ENCODE peak calls at places on chromosomes 3 and 15, in six cellular contexts. L is mammary epithelial cell, B is AG04449, P is GM12865, X is mesendoderm, S is AG10803. W is an unnamed sample.

GRCh38 chr3:188948658-188949400 is 222.9 kb upstream of the TPRG1 start:
- DNase-seq in S (peak), L (peak), B (peak), X (peak), P (no peak), W (peak)

GRCh38 chr3:106256249-106256957 is 387.6 kb upstream of the CBLB start:
- DNase-seq in B (no peak), L (no peak), P (peak), S (no peak), X (no peak), W (no peak)

GRCh38 chr15:81948751-81949150 is 97.1 kb downstream of the MEX3B start:
- DNase-seq in L (no peak), X (no peak), S (no peak), P (peak), B (no peak), W (no peak)

GRCh38 chr3:135145581-135145980 is 350.5 kb downstream of the EPHB1 start:
- DNase-seq in L (no peak), S (peak), P (no peak), X (no peak), B (no peak), W (no peak)

GRCh38 chr3:166283856-166284255 is 446.6 kb upstream of the BCHE start:
- DNase-seq in S (peak), L (peak), B (peak), P (no peak), X (no peak), W (peak)

GRCh38 chr3:4750306-4751056 is 228.8 kb upstream of the BHLHE40 start:
- DNase-seq in B (no peak), L (peak), P (peak), S (peak), X (peak), W (peak)

GRCh38 chr15:29014493-29014892 is 128.7 kb downstream of the APBA2 start:
- DNase-seq in S (no peak), P (no peak), X (no peak), L (no peak), B (no peak), W (no peak)

GRCh38 chr3:197186887-197187588 is 111.4 kb downstream of the DLG1 start:
- DNase-seq in S (peak), B (no peak), L (peak), X (peak), P (peak), W (peak)

GRCh38 chr3:54986294-54986693 is 58.4 kb upstream of the LRTM1 start:
- DNase-seq in P (no peak), S (no peak), B (no peak), X (no peak), L (peak), W (no peak)

GRCh38 chr3:154151969-154152368 is 30.8 kb downstream of the ARHGEF26 start:
- DNase-seq in S (peak), X (no peak), L (peak), P (no peak), B (peak), W (peak)

GRCh38 chr15:31255176-31255510 is 71.5 kb upstream of the KLF13 start:
- DNase-seq in S (no peak), B (no peak), P (no peak), X (no peak), L (no peak), W (no peak)

GRCh38 chr15:43070249-43070648 is 35.6 kb downstream of the UBR1 start:
- DNase-seq in L (no peak), X (no peak), P (no peak), S (no peak), B (no peak), W (no peak)

GRCh38 chr3:194872669-194872977 is 186.9 kb downstream of the FAM43A start:
- DNase-seq in P (no peak), L (peak), S (peak), X (peak), B (peak), W (peak)

GRCh38 chr3:46849098-46849631 is 14.1 kb downstream of the MYL3 start:
- DNase-seq in B (no peak), X (no peak), P (no peak), S (no peak), L (no peak), W (no peak)

GRCh38 chr3:122576174-122576940 is 1.1 kb upstream of the PARP15 start:
- DNase-seq in L (no peak), S (no peak), X (no peak), B (no peak), P (peak), W (no peak)

DNA sequence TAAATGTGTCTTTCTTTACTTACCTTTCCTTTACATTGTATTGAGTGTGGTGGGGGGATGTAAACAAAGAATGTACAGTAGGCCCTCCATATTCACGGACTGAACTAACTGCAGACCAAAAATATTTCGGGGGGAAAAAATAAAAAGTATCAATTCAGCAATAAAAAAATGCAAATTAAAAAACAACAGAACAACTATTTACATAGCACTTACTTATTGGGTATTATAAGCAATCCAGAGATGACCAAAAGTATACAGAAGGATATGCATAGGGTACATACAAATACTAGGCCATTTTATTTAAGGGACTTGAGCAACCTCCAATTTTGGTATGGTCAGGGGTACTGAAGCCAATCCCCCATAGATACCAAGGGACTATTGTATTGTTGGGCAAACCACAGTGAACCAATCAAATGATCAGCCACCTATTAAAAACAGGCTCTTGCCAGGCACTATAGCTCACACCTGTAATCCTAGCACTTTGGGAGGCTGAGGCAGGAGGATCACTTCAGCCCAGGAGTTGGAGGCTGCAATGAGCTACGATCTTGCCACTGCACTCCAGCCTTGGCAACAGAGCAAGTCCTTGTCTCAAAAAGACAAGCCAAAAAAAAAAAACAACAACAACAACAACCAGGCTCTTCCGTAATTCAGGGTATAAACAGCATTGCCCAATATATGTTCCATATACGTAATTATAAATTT is 1.8 kb downstream of the VPS13C start:
- DNase-seq in P (no peak), S (no peak), L (no peak), X (no peak), B (no peak), W (no peak)
- H3K4me3 ChIP-seq in P (peak), S (no peak), L (no peak), X (no peak), B (no peak), W (no peak)

GRCh38 chr15:49721091-49721490 is 100.2 kb downstream of the DTWD1 start:
- DNase-seq in S (peak), P (no peak), L (no peak), B (no peak), X (no peak), W (no peak)

GRCh38 chr15:49715701-49716100 is 94.9 kb downstream of the DTWD1 start:
- DNase-seq in P (no peak), S (no peak), B (no peak), L (no peak), X (no peak), W (no peak)

GRCh38 chr15:49718234-49718633 is 97.4 kb downstream of the DTWD1 start:
- DNase-seq in X (no peak), S (peak), B (peak), P (no peak), L (no peak), W (peak)

GRCh38 chr15:49720221-49720620 is 99.4 kb downstream of the DTWD1 start:
- DNase-seq in S (peak), L (no peak), P (no peak), B (no peak), X (no peak), W (no peak)

GRCh38 chr15:49718846-49719245 is 98.0 kb downstream of the DTWD1 start:
- DNase-seq in B (no peak), X (no peak), P (no peak), L (no peak), S (no peak), W (no peak)
- H3K4me3 ChIP-seq in B (no peak), X (no peak), P (no peak), L (no peak), S (no peak), W (no peak)

GRCh38 chr3:158110658-158111018 is 749 bp downstream of the RSRC1 start:
- DNase-seq in S (no peak), P (no peak), L (no peak), X (no peak), B (no peak), W (no peak)

GRCh38 chr3:158109295-158109803 is 540 bp upstream of the RSRC1 start:
- DNase-seq in L (no peak), B (no peak), S (peak), P (no peak), X (no peak), W (no peak)

GRCh38 chr3:158108596-158108995 is 1.3 kb upstream of the RSRC1 start:
- DNase-seq in B (no peak), P (no peak), S (peak), L (no peak), X (no peak), W (no peak)

GRCh38 chr3:158109804-158110657 is at the start of gene RSRC1:
- DNase-seq in B (peak), P (peak), L (peak), S (peak), X (peak), W (peak)

GRCh38 chr3:158111861-158112260 is 2.0 kb downstream of the RSRC1 start:
- DNase-seq in P (no peak), S (no peak), L (no peak), B (no peak), X (no peak), W (peak)
- H3K4me3 ChIP-seq in P (no peak), S (no peak), L (no peak), B (no peak), X (no peak), W (no peak)

GRCh38 chr15:26773485-26773877 is 615 bp upstream of the GABRB3 start:
- DNase-seq in P (no peak), X (peak), L (no peak), B (no peak), S (no peak), W (no peak)

GRCh38 chr15:26771168-26771916 is 1.5 kb downstream of the GABRB3 start:
- DNase-seq in P (no peak), L (no peak), S (no peak), B (no peak), X (peak), W (peak)

GRCh38 chr15:26771917-26772587 is 814 bp downstream of the GABRB3 start:
- DNase-seq in X (no peak), B (no peak), S (no peak), L (no peak), P (no peak), W (no peak)

GRCh38 chr15:26772588-26773484 is at the start of gene GABRB3:
- DNase-seq in P (no peak), B (no peak), L (no peak), X (peak), S (peak), W (peak)

DNA sequence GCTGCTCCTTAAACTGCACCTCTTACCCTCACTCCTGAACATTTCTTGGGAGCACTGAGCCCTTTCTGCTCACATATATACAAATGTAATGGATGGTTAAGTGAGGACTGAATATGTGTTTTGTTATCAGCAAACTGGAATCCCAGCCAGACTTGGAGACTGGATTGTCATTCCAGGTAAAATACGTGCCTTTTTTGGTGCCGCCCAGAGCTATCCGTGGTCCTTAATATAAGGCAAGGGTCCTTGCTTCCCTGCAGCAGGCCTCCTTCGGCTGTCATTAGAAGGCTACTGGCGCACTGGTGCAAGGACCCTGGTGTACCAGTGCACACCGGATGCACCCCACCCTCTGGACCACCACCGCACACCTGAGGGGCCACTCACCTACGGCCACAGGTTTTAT is 1.1 kb upstream of the GABRB3 start:
- DNase-seq in S (no peak), P (no peak), X (peak), L (no peak), B (no peak), W (no peak)
- H3K4me3 ChIP-seq in S (no peak), P (no peak), X (peak), L (no peak), B (no peak), W (no peak)

DNA sequence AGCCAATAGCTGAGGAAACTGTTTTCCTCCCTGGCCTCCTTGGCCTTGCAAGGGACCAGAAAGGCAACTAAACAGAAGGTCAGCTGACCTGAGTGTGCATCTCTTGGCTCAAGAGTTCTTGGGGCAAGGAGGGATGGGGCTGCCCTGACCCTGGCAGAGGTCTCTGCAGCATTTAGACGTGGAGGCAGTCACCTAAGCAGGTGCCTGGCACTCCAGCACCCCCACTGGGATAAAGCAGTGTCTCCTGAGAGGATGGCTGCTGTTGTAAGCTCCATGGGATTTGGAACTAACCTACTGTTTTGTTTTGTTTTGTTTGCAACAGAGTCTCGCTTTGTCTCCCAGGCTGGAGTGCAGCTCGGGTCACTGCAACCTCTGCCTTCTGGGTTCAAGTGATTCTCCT is 185.2 kb downstream of the TBC1D2B start:
- DNase-seq in L (no peak), S (no peak), B (no peak), P (no peak), X (no peak), W (no peak)
- H3K4me3 ChIP-seq in L (no peak), S (no peak), B (no peak), P (no peak), X (no peak), W (no peak)

DNA sequence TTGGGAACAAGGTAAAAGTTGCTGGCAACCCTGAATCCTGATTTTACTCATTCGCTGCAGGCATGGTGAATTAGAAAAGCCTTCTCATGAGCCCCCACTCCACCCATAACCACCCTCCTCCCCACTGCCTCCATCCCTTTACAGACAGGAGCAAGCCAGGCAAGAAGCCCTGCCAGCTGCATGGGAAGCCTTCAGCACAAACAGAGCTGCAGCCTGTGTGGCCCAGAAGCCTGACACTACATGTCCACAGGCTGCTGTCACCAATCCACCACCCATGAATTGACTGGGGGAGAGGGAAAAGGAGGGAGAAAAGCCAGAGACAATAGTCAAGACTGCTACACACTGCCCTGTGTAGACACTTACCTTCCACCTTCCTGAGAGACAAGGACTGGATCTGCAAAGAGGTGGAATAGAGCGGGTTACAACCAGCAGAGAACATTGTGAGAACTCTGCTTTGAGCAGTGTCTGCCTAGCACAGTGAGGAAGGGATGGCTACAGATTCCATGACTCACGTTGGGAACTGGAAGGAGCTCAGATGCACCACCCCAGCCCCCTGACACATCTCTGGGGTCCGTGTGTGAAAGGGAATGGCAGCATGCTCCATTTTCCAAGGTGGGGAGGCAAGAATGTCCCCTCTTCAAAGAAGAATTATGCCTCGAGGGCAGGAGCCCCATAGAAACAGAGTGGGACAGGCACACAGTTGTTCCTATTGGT is 33.9 kb downstream of the DZIP1L start:
- DNase-seq in S (peak), L (peak), P (no peak), B (no peak), X (no peak), W (peak)
- H3K4me3 ChIP-seq in S (peak), L (no peak), P (no peak), B (peak), X (no peak), W (no peak)

GRCh38 chr3:138960417-138960852 is 13.4 kb downstream of the FOXL2NB start:
- DNase-seq in L (no peak), P (no peak), X (no peak), B (no peak), S (no peak), W (no peak)
- H3K4me3 ChIP-seq in L (no peak), P (no peak), X (no peak), B (no peak), S (peak), W (no peak)

DNA sequence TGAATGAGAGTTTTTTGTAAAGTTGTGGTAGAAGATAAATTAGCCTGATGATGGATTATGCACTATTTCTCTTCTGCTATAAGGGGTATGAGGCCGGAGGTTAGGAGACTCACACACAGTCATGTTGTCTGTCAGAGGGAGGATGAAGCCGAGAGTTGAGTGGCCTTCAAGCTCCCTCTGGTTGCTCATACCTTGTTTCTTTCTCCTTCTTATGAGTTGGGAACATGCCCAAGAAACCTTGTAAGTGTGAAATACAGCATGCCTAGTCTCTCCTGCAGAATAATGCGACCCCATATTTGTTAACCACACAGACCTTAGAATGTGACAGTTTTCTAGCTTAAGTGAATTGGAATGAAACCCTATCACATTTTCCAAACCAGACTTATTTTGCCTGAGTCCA is 366.6 kb downstream of the PTPRG start:
- DNase-seq in P (no peak), S (peak), B (no peak), L (no peak), X (no peak), W (no peak)
- H3K4me3 ChIP-seq in P (no peak), S (no peak), B (no peak), L (no peak), X (no peak), W (no peak)

GRCh38 chr3:129603561-129603942 is 2.9 kb downstream of the PLXND1 start:
- DNase-seq in P (no peak), S (no peak), B (no peak), L (no peak), X (no peak), W (no peak)

GRCh38 chr3:129604223-129604941 is 2.1 kb downstream of the PLXND1 start:
- DNase-seq in B (no peak), X (no peak), L (no peak), S (no peak), P (no peak), W (no peak)

GRCh38 chr3:129601713-129602112 is 4.8 kb downstream of the PLXND1 start:
- DNase-seq in L (no peak), P (no peak), B (no peak), S (no peak), X (no peak), W (no peak)

GRCh38 chr3:129602309-129602708 is 4.2 kb downstream of the PLXND1 start:
- DNase-seq in B (no peak), L (no peak), X (peak), P (no peak), S (no peak), W (no peak)

GRCh38 chr3:129602730-129603560 is 3.5 kb downstream of the PLXND1 start:
- DNase-seq in P (no peak), S (peak), L (no peak), B (peak), X (peak), W (no peak)
- H3K4me3 ChIP-seq in P (no peak), S (peak), L (no peak), B (peak), X (no peak), W (no peak)

DNA sequence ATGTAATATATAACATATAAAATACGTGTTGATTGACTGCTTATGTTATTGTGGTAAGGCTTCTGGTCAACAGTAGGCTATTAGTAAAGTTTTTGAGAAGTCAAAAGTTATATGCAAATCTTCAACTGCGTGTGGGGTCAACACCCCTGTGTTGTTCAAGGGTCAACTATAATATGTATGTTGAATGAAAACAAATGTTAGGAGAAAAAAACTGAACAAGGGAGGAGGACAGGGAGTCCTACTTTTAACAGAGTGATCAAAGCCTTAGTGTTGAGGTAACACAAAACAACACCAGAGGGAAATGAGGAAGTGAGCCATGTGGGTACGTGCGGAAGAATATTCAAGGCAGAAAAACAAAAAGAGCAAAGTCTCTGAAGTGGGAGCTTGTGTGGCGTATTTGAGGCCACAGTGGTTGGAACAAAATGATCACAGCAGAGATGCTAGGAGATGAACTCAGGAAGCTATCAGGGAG is 62.5 kb downstream of the SFMBT1 start:
- DNase-seq in S (no peak), X (no peak), L (no peak), B (no peak), P (peak), W (no peak)
- H3K4me3 ChIP-seq in S (no peak), X (no peak), L (no peak), B (no peak), P (peak), W (no peak)

W was measured in epithelial cell of esophagus.